ENCODE peak calls at places on chromosomes 6 and 20, in four cellular contexts. One of them, this sample, is unnamed.

GRCh38 chr20:35306931-35307517 is 14.8 kb upstream of the FAM83C start:
- DNase-seq in IMR-90: peak
- DNase-seq in fibroblast of the conjunctiva: peak
- DNase-seq in stomach: peak
- DNase-seq in this sample: peak

GRCh38 chr6:2858678-2859324 is 17.1 kb upstream of the SERPINB1 start:
- DNase-seq in IMR-90: no peak
- DNase-seq in stomach: no peak
- DNase-seq in fibroblast of the conjunctiva: no peak
- DNase-seq in this sample: no peak

GRCh38 chr20:20827992-20828597 is 115.7 kb upstream of the RALGAPA2 start:
- DNase-seq in IMR-90: no peak
- DNase-seq in stomach: no peak
- DNase-seq in fibroblast of the conjunctiva: no peak
- DNase-seq in this sample: no peak

GRCh38 chr6:157215702-157216101 is 107.6 kb downstream of the TMEM242 start:
- DNase-seq in fibroblast of the conjunctiva: no peak
- DNase-seq in stomach: no peak
- DNase-seq in IMR-90: no peak
- DNase-seq in this sample: no peak

GRCh38 chr20:15111654-15112053 is 774.2 kb upstream of the FLRT3 start:
- DNase-seq in stomach: no peak
- DNase-seq in fibroblast of the conjunctiva: no peak
- DNase-seq in IMR-90: no peak
- DNase-seq in this sample: no peak

GRCh38 chr6:117018771-117019170 is 141.7 kb downstream of the RFX6 start:
- DNase-seq in fibroblast of the conjunctiva: no peak
- DNase-seq in IMR-90: no peak
- DNase-seq in stomach: no peak
- DNase-seq in this sample: peak

GRCh38 chr20:10672579-10673127 is 1.1 kb downstream of the JAG1 start:
- DNase-seq in IMR-90: peak
- DNase-seq in stomach: peak
- DNase-seq in fibroblast of the conjunctiva: no peak
- DNase-seq in this sample: peak

GRCh38 chr20:19742974-19743649 is 14.9 kb upstream of the RIN2 start:
- DNase-seq in fibroblast of the conjunctiva: no peak
- DNase-seq in stomach: no peak
- DNase-seq in IMR-90: no peak
- DNase-seq in this sample: no peak

GRCh38 chr20:62819494-62820174 is 2.8 kb downstream of the COL9A3 start:
- DNase-seq in stomach: no peak
- DNase-seq in fibroblast of the conjunctiva: no peak
- DNase-seq in IMR-90: peak
- DNase-seq in this sample: peak

GRCh38 chr6:7156666-7157278 is 49.0 kb downstream of the RREB1 start:
- DNase-seq in fibroblast of the conjunctiva: peak
- DNase-seq in stomach: no peak
- DNase-seq in IMR-90: peak
- DNase-seq in this sample: peak

GRCh38 chr6:7249946-7250643 is 62.9 kb downstream of the SSR1 start:
- DNase-seq in stomach: no peak
- DNase-seq in fibroblast of the conjunctiva: no peak
- DNase-seq in IMR-90: peak
- DNase-seq in this sample: no peak

GRCh38 chr20:19211661-19212523 is 550 bp upstream of the SLC24A3 start:
- DNase-seq in stomach: peak
- DNase-seq in fibroblast of the conjunctiva: no peak
- DNase-seq in IMR-90: no peak
- DNase-seq in this sample: peak

GRCh38 chr6:125957845-125958244 is 1.3 kb downstream of the HINT3 start:
- DNase-seq in stomach: no peak
- DNase-seq in IMR-90: peak
- DNase-seq in fibroblast of the conjunctiva: no peak
- DNase-seq in this sample: peak

GRCh38 chr20:48951646-48952045 is 30.1 kb downstream of the ARFGEF2 start:
- DNase-seq in fibroblast of the conjunctiva: no peak
- DNase-seq in IMR-90: no peak
- DNase-seq in stomach: no peak
- DNase-seq in this sample: no peak

GRCh38 chr6:109292983-109293586 is 89.2 kb downstream of the CD164 start:
- DNase-seq in fibroblast of the conjunctiva: no peak
- DNase-seq in IMR-90: no peak
- DNase-seq in stomach: no peak
- DNase-seq in this sample: no peak

GRCh38 chr6:104955927-104956662 is 812 bp upstream of the LIN28B start:
- DNase-seq in fibroblast of the conjunctiva: no peak
- DNase-seq in IMR-90: no peak
- DNase-seq in stomach: no peak
- DNase-seq in this sample: no peak

GRCh38 chr6:125670586-125670985 is 78.8 kb upstream of the HEY2 start:
- DNase-seq in IMR-90: no peak
- DNase-seq in stomach: no peak
- DNase-seq in fibroblast of the conjunctiva: no peak
- DNase-seq in this sample: no peak

GRCh38 chr20:40657526-40657925 is 31.5 kb downstream of the MAFB start:
- DNase-seq in stomach: no peak
- DNase-seq in fibroblast of the conjunctiva: peak
- DNase-seq in IMR-90: no peak
- DNase-seq in this sample: no peak

GRCh38 chr6:35804996-35805736 is at the start of gene LHFPL5:
- DNase-seq in fibroblast of the conjunctiva: no peak
- DNase-seq in IMR-90: no peak
- DNase-seq in stomach: peak
- DNase-seq in this sample: peak

GRCh38 chr6:3310710-3311109 is 52.0 kb downstream of the PSMG4 start:
- DNase-seq in fibroblast of the conjunctiva: no peak
- DNase-seq in stomach: no peak
- DNase-seq in IMR-90: no peak
- DNase-seq in this sample: no peak

GRCh38 chr6:6220718-6221117 is 99.7 kb downstream of the F13A1 start:
- DNase-seq in IMR-90: no peak
- DNase-seq in stomach: no peak
- DNase-seq in fibroblast of the conjunctiva: no peak
- DNase-seq in this sample: no peak

GRCh38 chr6:132964868-132965382 is 150.6 kb downstream of the RPS12 start:
- DNase-seq in stomach: no peak
- DNase-seq in IMR-90: peak
- DNase-seq in fibroblast of the conjunctiva: peak
- DNase-seq in this sample: no peak

GRCh38 chr6:153980176-153980575 is 58.9 kb upstream of the OPRM1 start:
- DNase-seq in IMR-90: no peak
- DNase-seq in fibroblast of the conjunctiva: no peak
- DNase-seq in stomach: no peak
- DNase-seq in this sample: no peak

This sample was measured in fibroblast of lung.